ENCODE peak calls at places on chromosomes 13 and 19, in six cellular contexts. V is AG10803; D is AG09319; O is stimulated activated CD4-positive, alpha-beta T cell treated with anti-CD3 and anti-CD28 coated beads, Interleukin-1b, Interleukin-23, amount 100 ng/mL, for 24 hours; I is hypothalamus; J is psoas muscle. F is an unnamed sample.

GRCh38 chr13:99970761-99971575 is 599 bp downstream of the ZIC5 start:
- DNase-seq in V (no peak), D (no peak), O (no peak), I (no peak), J (no peak), F (no peak)

GRCh38 chr19:49469828-49470614 is 4.0 kb upstream of the FLT3LG start:
- DNase-seq in V (no peak), D (no peak), O (peak; percentile 74), I (no peak), J (peak; percentile 66), F (no peak)

GRCh38 chr13:99151516-99151915 is 49.1 kb upstream of the UBAC2 start:
- DNase-seq in V (peak; percentile 59), D (no peak), O (no peak), I (no peak), J (no peak), F (peak; percentile 84)

GRCh38 chr19:49421039-49421877 is 2.0 kb downstream of the PTH2 start:
- DNase-seq in V (peak; percentile 43), D (no peak), O (no peak), I (no peak), J (peak; percentile 67), F (peak; percentile 75)

GRCh38 chr19:35569281-35569781 is 5.9 kb upstream of the ATP4A start:
- DNase-seq in V (no peak), D (no peak), O (no peak), I (no peak), J (no peak), F (no peak)

GRCh38 chr19:6241680-6242079 is 38.1 kb downstream of the MLLT1 start:
- DNase-seq in V (no peak), D (no peak), O (no peak), I (peak; percentile 96), J (peak; percentile 58), F (no peak)

GRCh38 chr19:1773173-1773572 is 19.9 kb downstream of the ONECUT3 start:
- DNase-seq in V (peak; percentile 12), D (no peak), O (no peak), I (no peak), J (no peak), F (peak; percentile 17)

GRCh38 chr19:30719189-30719990 is 347.2 kb downstream of the ZNF536 start:
- DNase-seq in V (peak; percentile 26), D (no peak), O (no peak), I (peak; percentile 34), J (peak; percentile 72), F (peak; percentile 44)

GRCh38 chr19:29484876-29485275 is 40.9 kb upstream of the VSTM2B start:
- DNase-seq in V (no peak), D (no peak), O (no peak), I (no peak), J (no peak), F (no peak)

GRCh38 chr19:2532252-2533071 is 56.5 kb downstream of the GADD45B start:
- DNase-seq in V (peak; percentile 96), D (no peak), O (no peak), I (no peak), J (no peak), F (peak; percentile 99)

GRCh38 chr19:34504809-34505291 is 23.3 kb downstream of the WTIP start:
- DNase-seq in V (no peak), D (no peak), O (no peak), I (no peak), J (no peak), F (no peak)

GRCh38 chr13:71056581-71056980 is 810.4 kb downstream of the DACH1 start:
- DNase-seq in V (no peak), D (no peak), O (no peak), I (no peak), J (no peak), F (no peak)

GRCh38 chr13:41680900-41681299 is 223.6 kb downstream of the RGCC start:
- DNase-seq in V (no peak), D (no peak), O (no peak), I (no peak), J (no peak), F (no peak)

GRCh38 chr13:37640499-37640898 is 41.9 kb upstream of the POSTN start:
- DNase-seq in V (peak; percentile 81), D (peak; percentile 46), O (no peak), I (no peak), J (no peak), F (peak; percentile 89)

GRCh38 chr13:30165071-30165470 is 142.3 kb downstream of the KATNAL1 start:
- DNase-seq in V (no peak), D (no peak), O (no peak), I (no peak), J (no peak), F (no peak)

GRCh38 chr13:40453666-40454030 is 212.8 kb downstream of the FOXO1 start:
- DNase-seq in V (no peak), D (no peak), O (no peak), I (no peak), J (no peak), F (no peak)

GRCh38 chr13:73607489-73608156 is 526.6 kb downstream of the KLF12 start:
- DNase-seq in V (no peak), D (no peak), O (no peak), I (no peak), J (no peak), F (no peak)

GRCh38 chr13:62094937-62095336 is 679.3 kb upstream of the PCDH20 start:
- DNase-seq in V (no peak), D (no peak), O (no peak), I (no peak), J (no peak), F (no peak)

GRCh38 chr19:47404334-47405196 is 14.8 kb downstream of the MEIS3 start:
- DNase-seq in V (no peak), D (no peak), O (no peak), I (no peak), J (no peak), F (no peak)

GRCh38 chr13:95226476-95226875 is 74.8 kb downstream of the ABCC4 start:
- DNase-seq in V (no peak), D (no peak), O (no peak), I (no peak), J (no peak), F (no peak)

GRCh38 chr19:51192689-51193088 is 32.2 kb upstream of the CD33 start:
- DNase-seq in V (no peak), D (no peak), O (no peak), I (no peak), J (no peak), F (no peak)

GRCh38 chr19:34962945-34963530 is 991 bp downstream of the ZNF792 start:
- DNase-seq in V (no peak), D (no peak), O (no peak), I (no peak), J (no peak), F (peak; percentile 32)

GRCh38 chr13:37666036-37666435 is 67.5 kb upstream of the POSTN start:
- DNase-seq in V (no peak), D (no peak), O (no peak), I (no peak), J (no peak), F (peak; percentile 27)

GRCh38 chr13:44331912-44332840 is 41.4 kb upstream of the SERP2 start:
- DNase-seq in V (peak; percentile 77), D (no peak), O (no peak), I (peak; percentile 71), J (peak; percentile 70), F (peak; percentile 72)

GRCh38 chr19:23996549-23996948 is 81.9 kb downstream of the ZNF726 start:
- DNase-seq in V (no peak), D (no peak), O (no peak), I (no peak), J (no peak), F (peak; percentile 14)